ENCODE peak calls at places on chromosome 12, in six cellular contexts. V, K, O, A, P and C are unnamed samples. For H3K9me3 and H3K27me3, the result is how much of the 10 kb centered on the place peaks cover.

GRCh38 chr12:2503762-2504161 is 291.0 kb upstream of the FKBP4 start:
- DNase-seq in V (no peak), K (no peak), O (no peak), A (no peak), P (no peak), C (no peak)

GRCh38 chr12:112007945-112008344 is 5.0 kb downstream of the TMEM116 start:
- DNase-seq in V (no peak), K (no peak), O (no peak), A (no peak), P (no peak), C (no peak)

GRCh38 chr12:1644523-1645438 is 15.8 kb downstream of the WNT5B start:
- DNase-seq in V (no peak), K (peak), O (no peak), A (no peak), P (peak), C (no peak)

GRCh38 chr12:45944771-45945170 is 45.6 kb downstream of the SCAF11 start:
- DNase-seq in V (no peak), K (no peak), O (no peak), A (no peak), P (no peak), C (no peak)

GRCh38 chr12:76533331-76533730 is 26.2 kb downstream of the OSBPL8 start:
- DNase-seq in V (no peak), K (no peak), O (no peak), A (no peak), P (no peak), C (peak)

GRCh38 chr12:94832780-94833760 is 170.4 kb downstream of the NDUFA12 start:
- DNase-seq in V (no peak), K (peak), O (no peak), A (peak), P (no peak), C (peak)

GRCh38 chr12:57428965-57429364 is 1.9 kb downstream of the R3HDM2 start:
- DNase-seq in V (no peak), K (no peak), O (no peak), A (no peak), P (no peak), C (no peak)

GRCh38 chr12:111451649-111452129 is 46.0 kb downstream of the SH2B3 start:
- DNase-seq in V (no peak), K (peak), O (no peak), A (peak), P (no peak), C (peak)

GRCh38 chr12:113014565-113014964 is 36.2 kb downstream of the OAS2 start:
- DNase-seq in V (no peak), K (no peak), O (no peak), A (no peak), P (no peak), C (no peak)

GRCh38 chr12:96117460-96117859 is 76.7 kb upstream of the ELK3 start:
- DNase-seq in V (no peak), K (no peak), O (no peak), A (no peak), P (no peak), C (no peak)

GRCh38 chr12:11681211-11681610 is 31.7 kb downstream of the ETV6 start:
- DNase-seq in V (no peak), K (no peak), O (no peak), A (no peak), P (no peak), C (no peak)

GRCh38 chr12:28998662-28999120 is 150.4 kb upstream of the FAR2 start:
- DNase-seq in V (no peak), K (peak), O (no peak), A (no peak), P (no peak), C (peak)

GRCh38 chr12:104565606-104566243 is 109.0 kb downstream of the CHST11 start:
- DNase-seq in V (no peak), K (no peak), O (no peak), A (no peak), P (no peak), C (no peak)

GRCh38 chr12:52207895-52208294 is 16.1 kb upstream of the KRT80 start:
- DNase-seq in V (peak), K (peak), O (no peak), A (no peak), P (no peak), C (peak)

GRCh38 chr12:59839514-59839913 is 243.7 kb downstream of the SLC16A7 start:
- DNase-seq in V (no peak), K (peak), O (no peak), A (no peak), P (no peak), C (no peak)

GRCh38 chr12:118307069-118307954 is 65.4 kb downstream of the TAOK3 start:
- DNase-seq in V (peak), K (peak), O (no peak), A (no peak), P (no peak), C (peak)

GRCh38 chr12:47556219-47556618 is 149.6 kb downstream of the RPAP3 start:
- DNase-seq in V (no peak), K (no peak), O (no peak), A (no peak), P (no peak), C (no peak)

GRCh38 chr12:104844123-104844522 is 114.0 kb downstream of the SLC41A2 start:
- DNase-seq in V (no peak), K (no peak), O (no peak), A (no peak), P (no peak), C (no peak)

GRCh38 chr12:30908389-30909087 is 18.0 kb upstream of the TSPAN11 start:
- DNase-seq in V (no peak), K (peak), O (no peak), A (peak), P (no peak), C (no peak)

GRCh38 chr12:111602348-111602747 is 3.2 kb upstream of the ATXN2 start:
- DNase-seq in V (no peak), K (no peak), O (no peak), A (no peak), P (no peak), C (no peak)

GRCh38 chr12:27177716-27178115 is 66.4 kb upstream of the STK38L start:
- DNase-seq in V (peak), K (no peak), O (no peak), A (no peak), P (no peak), C (no peak)

GRCh38 chr12:132286912-132287311 is 42.5 kb downstream of the GALNT9 start:
- DNase-seq in V (peak), K (no peak), O (no peak), A (no peak), P (no peak), C (no peak)

GRCh38 chr12:122830517-122831214 is 4.6 kb upstream of the HIP1R start:
- DNase-seq in V (peak), K (no peak), O (no peak), A (no peak), P (peak), C (no peak)

GRCh38 chr12:57092529-57092862 is 3.6 kb downstream of the NAB2 start:
- DNase-seq in V (no peak), K (no peak), O (no peak), A (no peak), P (no peak), C (no peak)

GRCh38 chr12:95557625-95558024 is 6.3 kb upstream of the USP44 start:
- DNase-seq in V (no peak), K (no peak), O (no peak), A (no peak), P (no peak), C (no peak)

GRCh38 chr12:25017336-25017735 is 68.4 kb upstream of the BCAT1 start:
- DNase-seq in V (no peak), K (no peak), O (no peak), A (no peak), P (no peak), C (no peak)

GRCh38 chr12:25025260-25025659 is 76.4 kb upstream of the BCAT1 start:
- DNase-seq in V (no peak), K (no peak), O (no peak), A (no peak), P (no peak), C (no peak)

GRCh38 chr12:25023808-25024207 is 74.9 kb upstream of the BCAT1 start:
- DNase-seq in V (no peak), K (no peak), O (no peak), A (no peak), P (no peak), C (no peak)

GRCh38 chr12:25018146-25018545 is 69.2 kb upstream of the BCAT1 start:
- DNase-seq in V (no peak), K (no peak), O (no peak), A (no peak), P (no peak), C (no peak)

GRCh38 chr12:25020621-25021243 is 71.8 kb upstream of the BCAT1 start:
- DNase-seq in V (no peak), K (no peak), O (no peak), A (no peak), P (no peak), C (no peak)
- H3K9me3 ChIP-seq in V (under half), K (under half), O (under half), A (under half), P (under half), C (under half)

GRCh38 chr12:50621435-50622304 is 116.9 kb downstream of the DIP2B start:
- DNase-seq in V (no peak), K (peak), O (no peak), A (no peak), P (peak), C (no peak)

GRCh38 chr12:50625029-50625875 is 120.5 kb downstream of the DIP2B start:
- DNase-seq in V (no peak), K (no peak), O (no peak), A (no peak), P (no peak), C (no peak)

GRCh38 chr12:50626026-50626425 is 121.2 kb downstream of the DIP2B start:
- DNase-seq in V (no peak), K (peak), O (no peak), A (no peak), P (no peak), C (no peak)

GRCh38 chr12:50627491-50627890 is 122.7 kb downstream of the DIP2B start:
- DNase-seq in V (no peak), K (no peak), O (no peak), A (no peak), P (no peak), C (no peak)
- H3K27ac ChIP-seq in V (no peak), K (peak), O (no peak), A (no peak), P (no peak), C (no peak)

GRCh38 chr12:65119063-65119462 is 2.0 kb downstream of the WIF1 start:
- DNase-seq in V (no peak), K (no peak), O (no peak), A (no peak), P (no peak), C (no peak)

GRCh38 chr12:65113621-65114035 is 7.5 kb downstream of the WIF1 start:
- DNase-seq in V (no peak), K (no peak), O (no peak), A (no peak), P (no peak), C (no peak)
- H3K27me3 ChIP-seq in V (under half), K (half or more), O (under half), A (under half), P (under half), C (under half)

DNA sequence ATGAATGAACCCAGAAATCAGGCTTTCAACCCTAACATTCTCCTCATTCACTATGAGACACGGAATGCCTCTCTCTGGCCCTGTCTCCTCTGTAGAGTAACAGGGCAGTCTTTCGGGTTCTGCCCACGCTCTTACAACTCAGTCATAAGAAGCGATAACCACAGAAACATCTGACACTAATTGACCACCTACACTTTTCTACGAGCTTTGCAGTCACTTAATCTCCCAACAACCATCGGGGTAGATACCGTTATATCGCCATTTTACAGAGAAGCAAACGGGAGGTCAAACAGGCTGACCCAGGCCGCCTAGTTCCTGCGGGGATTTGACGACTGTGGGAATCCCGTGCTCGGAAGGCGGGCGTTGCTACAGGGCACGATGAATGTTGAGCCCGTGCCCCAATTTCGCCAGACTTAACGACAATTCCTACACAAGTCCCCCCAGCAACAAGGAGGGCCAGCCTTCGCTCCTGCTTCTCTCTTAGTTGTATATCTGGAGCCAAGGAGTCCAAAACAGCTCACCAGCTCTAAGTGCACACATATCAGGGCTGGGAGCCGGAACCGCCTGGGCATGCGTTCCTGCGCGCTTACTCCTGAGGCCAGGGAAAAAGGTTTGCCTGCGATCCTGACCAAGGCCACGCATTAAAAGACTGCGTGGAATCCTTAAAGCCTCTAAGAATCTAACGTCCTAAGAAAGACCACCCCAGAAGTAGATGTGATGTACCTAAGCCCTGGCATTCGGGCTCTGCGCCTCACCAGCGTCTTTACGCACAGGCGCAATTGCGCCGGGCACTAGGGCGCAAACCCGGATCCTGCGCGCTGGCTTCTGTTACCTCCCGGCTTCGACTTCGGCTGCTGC is 38.7 kb upstream of the TBX5 start:
- DNase-seq in V (no peak), K (no peak), O (no peak), A (no peak), P (no peak), C (peak)
- H3K9me3 ChIP-seq in V (under half), K (under half), O (under half), A (under half), P (under half), C (under half)

GRCh38 chr12:79563021-79563739 is 127.6 kb downstream of the PAWR start:
- DNase-seq in V (no peak), K (no peak), O (no peak), A (no peak), P (no peak), C (no peak)
- H3K27ac ChIP-seq in V (no peak), K (no peak), O (no peak), A (no peak), P (peak), C (no peak)